ENCODE peak calls at places on chromosome 4, in six cellular contexts. One of them, this sample, is unnamed.

GRCh38 chr4:24772952-24773351 is 22.4 kb upstream of the SOD3 start:
- DNase-seq in HT1080: no peak
- DNase-seq in foreskin keratinocyte: no peak
- DNase-seq in M059J: no peak
- DNase-seq in hypothalamus: no peak
- DNase-seq in AG20443: no peak
- DNase-seq in this sample: no peak

GRCh38 chr4:4607336-4608213 is 65.7 kb upstream of the STX18 start:
- DNase-seq in HT1080: no peak
- DNase-seq in foreskin keratinocyte: no peak
- DNase-seq in M059J: no peak
- DNase-seq in hypothalamus: no peak
- DNase-seq in AG20443: no peak
- DNase-seq in this sample: peak; percentile 84

GRCh38 chr4:80011636-80012236 is 61.3 kb downstream of the ANTXR2 start:
- DNase-seq in HT1080: no peak
- DNase-seq in foreskin keratinocyte: no peak
- DNase-seq in M059J: peak; percentile 54
- DNase-seq in hypothalamus: no peak
- DNase-seq in AG20443: peak; percentile 57
- DNase-seq in this sample: peak; percentile 94

GRCh38 chr4:150007512-150007911 is 70.7 kb upstream of the DCLK2 start:
- DNase-seq in HT1080: peak; percentile 70
- DNase-seq in foreskin keratinocyte: peak; percentile 66
- DNase-seq in M059J: peak; percentile 94
- DNase-seq in hypothalamus: no peak
- DNase-seq in AG20443: peak; percentile 63
- DNase-seq in this sample: peak; percentile 98

GRCh38 chr4:163398238-163398637 is 54.5 kb downstream of the NPY5R start:
- DNase-seq in HT1080: no peak
- DNase-seq in foreskin keratinocyte: no peak
- DNase-seq in M059J: no peak
- DNase-seq in hypothalamus: no peak
- DNase-seq in AG20443: no peak
- DNase-seq in this sample: no peak

GRCh38 chr4:874971-875817 is 49.3 kb upstream of the CPLX1 start:
- DNase-seq in HT1080: no peak
- DNase-seq in foreskin keratinocyte: no peak
- DNase-seq in M059J: no peak
- DNase-seq in hypothalamus: no peak
- DNase-seq in AG20443: no peak
- DNase-seq in this sample: no peak

GRCh38 chr4:73281396-73281795 is 22.8 kb upstream of the ANKRD17 start:
- DNase-seq in HT1080: no peak
- DNase-seq in foreskin keratinocyte: no peak
- DNase-seq in M059J: no peak
- DNase-seq in hypothalamus: no peak
- DNase-seq in AG20443: no peak
- DNase-seq in this sample: no peak

GRCh38 chr4:41538017-41538733 is at the start of gene LIMCH1:
- DNase-seq in HT1080: no peak
- DNase-seq in foreskin keratinocyte: no peak
- DNase-seq in M059J: peak; percentile 72
- DNase-seq in hypothalamus: no peak
- DNase-seq in AG20443: peak; percentile 71
- DNase-seq in this sample: peak; percentile 75

GRCh38 chr4:102438396-102438795 is 62.8 kb upstream of the NFKB1 start:
- DNase-seq in HT1080: no peak
- DNase-seq in foreskin keratinocyte: peak; percentile 42
- DNase-seq in M059J: peak; percentile 55
- DNase-seq in hypothalamus: no peak
- DNase-seq in AG20443: peak; percentile 52
- DNase-seq in this sample: peak; percentile 10

GRCh38 chr4:1871471-1872021 is 353 bp downstream of the NSD2 start:
- DNase-seq in HT1080: no peak
- DNase-seq in foreskin keratinocyte: no peak
- DNase-seq in M059J: peak; percentile 28
- DNase-seq in hypothalamus: no peak
- DNase-seq in AG20443: peak; percentile 64
- DNase-seq in this sample: no peak

GRCh38 chr4:59518005-59518823 is 1681.9 kb upstream of the ADGRL3 start:
- DNase-seq in HT1080: no peak
- DNase-seq in foreskin keratinocyte: no peak
- DNase-seq in M059J: no peak
- DNase-seq in hypothalamus: no peak
- DNase-seq in AG20443: peak; percentile 5
- DNase-seq in this sample: no peak

GRCh38 chr4:56468097-56468422 is 643 bp downstream of the SRP72 start:
- DNase-seq in HT1080: peak; percentile 38
- DNase-seq in foreskin keratinocyte: peak; percentile 69
- DNase-seq in M059J: peak; percentile 58
- DNase-seq in hypothalamus: no peak
- DNase-seq in AG20443: peak; percentile 33
- DNase-seq in this sample: no peak

GRCh38 chr4:108393870-108394269 is 225.1 kb upstream of the LEF1 start:
- DNase-seq in HT1080: no peak
- DNase-seq in foreskin keratinocyte: no peak
- DNase-seq in M059J: no peak
- DNase-seq in hypothalamus: no peak
- DNase-seq in AG20443: no peak
- DNase-seq in this sample: no peak

GRCh38 chr4:64883087-64883926 is 474.1 kb upstream of the TECRL start:
- DNase-seq in HT1080: no peak
- DNase-seq in foreskin keratinocyte: no peak
- DNase-seq in M059J: peak; percentile 3
- DNase-seq in hypothalamus: no peak
- DNase-seq in AG20443: no peak
- DNase-seq in this sample: no peak